ENCODE peak calls at places on chromosome 12, in eight cellular contexts. S, R, O, F, L, V, A and B are unnamed samples. For H3K4me1, the result is how much of the 10 kb centered on the place peaks cover.

GRCh38 chr12:54660320-54660962 is 12.3 kb upstream of the DCD start:
- DNase-seq in V (no peak), L (no peak), A (no peak), O (no peak), F (no peak), R (no peak), S (no peak), B (no peak)

GRCh38 chr12:113899844-113900471 is 66.2 kb downstream of the RBM19 start:
- DNase-seq in F (no peak), S (no peak), V (no peak), A (no peak), L (no peak), O (no peak), R (peak), B (no peak)

GRCh38 chr12:93736640-93737178 is 59.5 kb downstream of the CRADD start:
- DNase-seq in A (no peak), F (no peak), S (no peak), L (no peak), V (no peak), O (no peak), R (no peak), B (no peak)

GRCh38 chr12:6345319-6346071 is 3.6 kb upstream of the TNFRSF1A start:
- DNase-seq in O (peak), F (no peak), V (no peak), L (peak), S (no peak), R (no peak), A (peak), B (no peak)

GRCh38 chr12:95173392-95174251 is 43.6 kb downstream of the FGD6 start:
- DNase-seq in S (peak), L (no peak), R (no peak), V (no peak), F (peak), O (peak), A (peak), B (peak)

GRCh38 chr12:69007166-69007857 is 74.3 kb upstream of the CPM start:
- DNase-seq in O (peak), V (peak), S (no peak), R (peak), L (no peak), F (peak), A (peak), B (peak)

GRCh38 chr12:113154351-113154973 is 4.9 kb downstream of the CFAP73 start:
- DNase-seq in V (no peak), L (no peak), O (no peak), A (peak), S (no peak), R (peak), F (no peak), B (no peak)

GRCh38 chr12:120158351-120158750 is 36.2 kb downstream of the GCN1 start:
- DNase-seq in S (no peak), O (no peak), L (no peak), V (no peak), A (no peak), F (no peak), R (no peak), B (no peak)

GRCh38 chr12:126144603-126145002 is 1079.4 kb downstream of the AACS start:
- DNase-seq in A (no peak), R (no peak), V (no peak), S (no peak), F (no peak), L (no peak), O (no peak), B (no peak)

GRCh38 chr12:3333583-3333982 is 157.4 kb upstream of the PRMT8 start:
- DNase-seq in O (no peak), S (no peak), V (peak), R (peak), L (no peak), A (no peak), F (no peak), B (no peak)

GRCh38 chr12:127355061-127355820 is 911.7 kb upstream of the TMEM132C start:
- DNase-seq in F (no peak), S (no peak), L (no peak), R (peak), V (peak), A (no peak), O (no peak), B (no peak)

GRCh38 chr12:18158774-18159557 is 69.0 kb upstream of the RERGL start:
- DNase-seq in F (no peak), S (no peak), R (peak), O (no peak), V (peak), L (no peak), A (peak), B (peak)

GRCh38 chr12:78951746-78952532 is 87.4 kb downstream of the SYT1 start:
- DNase-seq in R (no peak), O (no peak), L (no peak), F (no peak), A (no peak), S (no peak), V (no peak), B (no peak)

GRCh38 chr12:117897379-117898161 is 71.2 kb downstream of the KSR2 start:
- DNase-seq in S (no peak), O (no peak), L (no peak), R (no peak), V (no peak), F (no peak), A (no peak), B (no peak)

GRCh38 chr12:4006743-4007142 is 133.5 kb upstream of the PARP11 start:
- DNase-seq in A (no peak), F (no peak), O (no peak), L (no peak), V (no peak), R (no peak), S (no peak), B (no peak)

GRCh38 chr12:110249716-110250225 is 31.3 kb upstream of the ATP2A2 start:
- DNase-seq in L (no peak), F (no peak), A (no peak), O (no peak), S (no peak), R (no peak), V (no peak), B (peak)

GRCh38 chr12:110741795-110742717 is 635 bp downstream of the PPP1CC start:
- DNase-seq in R (peak), V (no peak), O (peak), F (no peak), L (no peak), S (no peak), A (peak), B (peak)

GRCh38 chr12:897386-897785 is 52.1 kb downstream of the RAD52 start:
- DNase-seq in R (no peak), V (no peak), L (no peak), S (no peak), O (no peak), A (no peak), F (no peak), B (no peak)

GRCh38 chr12:63151898-63152700 is 1.1 kb upstream of the AVPR1A start:
- DNase-seq in R (peak), O (no peak), F (no peak), L (peak), A (peak), V (peak), S (no peak), B (peak)

GRCh38 chr12:47791351-47791746 is 18.3 kb downstream of the SLC48A1 start:
- DNase-seq in S (no peak), A (no peak), O (no peak), V (no peak), R (no peak), L (no peak), F (no peak), B (no peak)

GRCh38 chr12:47789141-47789540 is 16.1 kb downstream of the SLC48A1 start:
- DNase-seq in R (no peak), A (no peak), O (no peak), F (no peak), L (no peak), S (no peak), V (no peak), B (no peak)

GRCh38 chr12:47789712-47790489 is 16.9 kb downstream of the SLC48A1 start:
- DNase-seq in O (no peak), F (no peak), V (no peak), R (no peak), S (no peak), L (no peak), A (no peak), B (no peak)

GRCh38 chr12:47791874-47792273 is 18.8 kb downstream of the SLC48A1 start:
- DNase-seq in F (no peak), O (no peak), V (no peak), L (no peak), A (no peak), R (no peak), S (no peak), B (no peak)

DNA sequence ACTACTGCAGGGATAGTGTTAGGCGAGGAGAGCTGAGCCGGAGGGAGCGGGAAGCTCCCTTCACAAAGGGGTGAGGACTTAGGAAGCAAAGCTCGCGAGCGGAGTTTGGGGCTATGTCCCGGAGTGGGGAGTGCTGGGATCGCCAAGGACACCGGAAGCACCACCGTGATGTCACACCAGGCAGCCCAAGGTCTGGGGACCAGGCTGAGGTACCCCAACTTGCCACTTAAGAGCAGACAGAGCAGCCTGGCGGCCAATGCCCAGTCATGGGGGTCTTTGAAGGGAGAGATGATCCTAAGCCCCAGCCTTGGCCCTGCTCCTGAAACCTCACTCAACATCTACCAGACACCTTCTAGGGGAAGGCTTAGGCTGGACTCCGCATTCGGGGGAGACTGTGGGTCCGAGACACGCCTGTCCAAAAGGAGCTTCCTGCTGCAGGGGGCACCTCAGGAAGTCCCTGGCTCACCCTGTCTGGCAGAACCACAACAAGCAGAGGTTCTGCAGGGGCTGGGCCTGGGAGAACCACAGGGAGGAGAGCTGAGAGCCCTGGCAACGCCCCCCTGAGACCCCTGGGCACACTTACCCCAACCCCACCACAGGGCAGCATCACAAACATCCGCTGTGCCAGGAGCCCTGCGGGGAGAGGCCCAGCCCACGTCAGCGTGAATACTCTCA is 17.8 kb downstream of the SLC48A1 start:
- DNase-seq in L (no peak), O (no peak), A (no peak), S (no peak), V (no peak), R (no peak), F (no peak), B (no peak)
- H3K4me1 ChIP-seq in L (under half), O (under half), A (under half), S (under half), V (under half), R (under half), F (under half), B (under half)

GRCh38 chr12:123061806-123062205 is 81.3 kb downstream of the ARL6IP4 start:
- DNase-seq in L (no peak), A (no peak), S (no peak), O (no peak), R (no peak), V (no peak), F (no peak), B (no peak)

GRCh38 chr12:123057505-123058265 is 77.2 kb downstream of the ARL6IP4 start:
- DNase-seq in A (no peak), F (peak), S (peak), L (no peak), V (no peak), O (peak), R (no peak), B (no peak)

GRCh38 chr12:123058980-123059379 is 78.5 kb downstream of the ARL6IP4 start:
- DNase-seq in S (peak), A (peak), R (no peak), F (no peak), L (no peak), O (no peak), V (no peak), B (no peak)

GRCh38 chr12:123058471-123058870 is 78.0 kb downstream of the ARL6IP4 start:
- DNase-seq in A (no peak), S (peak), F (no peak), V (no peak), R (no peak), L (no peak), O (peak), B (no peak)

DNA sequence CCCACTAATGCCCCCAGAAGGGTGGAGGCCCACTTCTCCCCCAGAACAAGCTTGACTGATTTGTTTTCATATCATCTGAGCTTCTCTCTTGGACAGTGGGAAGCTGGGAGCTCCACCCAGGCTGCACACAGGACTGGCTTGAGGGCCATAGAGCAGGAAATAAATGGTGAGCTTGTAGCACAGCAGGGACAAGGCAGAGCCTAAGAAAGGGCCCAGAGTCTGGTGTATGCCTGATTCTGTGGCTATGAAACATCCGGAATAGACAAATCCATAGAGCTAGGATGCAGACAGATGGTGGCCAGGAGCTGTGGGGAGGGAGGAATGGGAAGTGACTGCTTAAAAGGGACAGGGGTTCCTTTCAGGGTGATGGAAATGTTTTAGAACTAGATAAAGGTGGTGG is 79.0 kb downstream of the ARL6IP4 start:
- DNase-seq in O (no peak), V (no peak), S (no peak), F (no peak), R (no peak), A (no peak), L (no peak), B (no peak)
- H3K4me1 ChIP-seq in O (under half), V (under half), S (under half), F (under half), R (under half), A (half or more), L (under half), B (under half)

GRCh38 chr12:89692442-89692841 is 16.2 kb downstream of the ATP2B1 start:
- DNase-seq in F (no peak), O (no peak), R (no peak), L (no peak), V (no peak), A (no peak), S (no peak), B (no peak)

GRCh38 chr12:89695100-89695499 is 13.5 kb downstream of the ATP2B1 start:
- DNase-seq in L (no peak), S (no peak), V (no peak), A (peak), R (no peak), F (no peak), O (no peak), B (no peak)

GRCh38 chr12:89693639-89694202 is 14.9 kb downstream of the ATP2B1 start:
- DNase-seq in L (no peak), O (no peak), F (no peak), S (no peak), A (no peak), V (no peak), R (no peak), B (no peak)

GRCh38 chr12:89695830-89696229 is 12.8 kb downstream of the ATP2B1 start:
- DNase-seq in L (no peak), R (no peak), F (no peak), O (no peak), S (no peak), A (no peak), V (no peak), B (no peak)

DNA sequence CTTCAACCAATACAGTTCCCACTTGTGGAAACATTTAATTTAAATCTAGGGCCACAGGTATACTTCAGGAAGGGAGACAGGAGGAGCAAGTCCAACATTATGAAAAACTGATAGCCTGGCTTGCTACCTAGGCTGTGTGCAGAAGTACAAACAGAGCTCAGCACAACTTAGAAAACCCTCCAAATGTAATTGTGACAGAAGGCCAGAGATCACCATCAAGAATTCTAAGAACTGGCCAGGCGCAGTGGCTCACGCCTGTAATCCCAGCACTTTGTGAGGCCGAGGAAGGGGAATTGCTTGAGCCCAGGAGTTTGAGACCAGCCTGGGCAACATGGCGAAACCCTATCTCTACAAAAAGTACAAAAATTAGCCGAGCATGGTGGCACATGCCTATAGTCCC is 14.1 kb downstream of the ATP2B1 start:
- DNase-seq in S (no peak), O (no peak), F (no peak), L (no peak), A (no peak), R (no peak), V (no peak), B (no peak)
- H3K4me1 ChIP-seq in S (under half), O (under half), F (under half), L (under half), A (under half), R (under half), V (under half), B (under half)

GRCh38 chr12:108825205-108825950 is 32.0 kb downstream of the SSH1 start:
- DNase-seq in O (no peak), F (no peak), R (no peak), V (no peak), L (no peak), S (no peak), A (peak), B (no peak)
- H3K4me1 ChIP-seq in O (under half), F (under half), R (under half), V (under half), L (half or more), S (half or more), A (under half), B (under half)

GRCh38 chr12:57169969-57170368 is 22.6 kb upstream of the LRP1-AS start:
- DNase-seq in L (no peak), F (no peak), A (no peak), V (no peak), O (no peak), S (no peak), R (no peak), B (no peak)

GRCh38 chr12:57173089-57173488 is 25.7 kb upstream of the LRP1-AS start:
- DNase-seq in V (peak), S (no peak), R (peak), L (no peak), O (no peak), F (no peak), A (no peak), B (no peak)

GRCh38 chr12:57173683-57174082 is 26.3 kb upstream of the LRP1-AS start:
- DNase-seq in F (no peak), L (no peak), V (no peak), S (no peak), O (no peak), A (no peak), R (no peak), B (no peak)

GRCh38 chr12:57170408-57170807 is 23.0 kb upstream of the LRP1-AS start:
- DNase-seq in A (no peak), S (no peak), R (no peak), V (no peak), O (no peak), F (no peak), L (no peak), B (no peak)

DNA sequence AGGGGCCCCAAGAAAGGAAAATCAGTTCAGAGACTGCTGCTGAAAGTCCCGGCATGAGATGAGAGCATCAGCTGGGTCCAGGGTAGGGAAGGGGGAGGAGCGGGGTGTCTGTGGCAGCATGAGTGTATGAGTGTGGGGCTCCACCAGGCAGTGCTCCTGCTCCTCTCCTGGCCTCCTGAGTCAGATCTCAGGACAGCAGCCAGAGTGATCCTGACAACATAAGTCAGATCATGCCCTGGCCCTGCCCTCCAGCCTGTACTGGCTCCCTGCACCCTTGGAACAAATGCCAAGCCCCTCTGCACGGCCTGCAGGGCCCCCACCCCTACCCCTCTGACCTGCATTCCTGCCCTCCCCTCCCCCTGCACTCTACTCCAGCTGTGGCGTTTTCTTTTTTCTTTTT is 24.2 kb upstream of the LRP1-AS start:
- DNase-seq in S (no peak), O (no peak), A (peak), F (no peak), L (peak), R (no peak), V (no peak), B (no peak)
- H3K4me1 ChIP-seq in S (under half), O (under half), A (under half), F (under half), L (under half), R (under half), V (under half), B (under half)

GRCh38 chr12:12896261-12896660 is 4.9 kb downstream of the GPRC5A start:
- DNase-seq in A (peak), S (no peak), L (no peak), R (no peak), O (no peak), V (no peak), F (no peak), B (no peak)
- H3K4me1 ChIP-seq in A (under half), S (under half), L (half or more), R (under half), O (under half), V (under half), F (under half), B (under half)

DNA sequence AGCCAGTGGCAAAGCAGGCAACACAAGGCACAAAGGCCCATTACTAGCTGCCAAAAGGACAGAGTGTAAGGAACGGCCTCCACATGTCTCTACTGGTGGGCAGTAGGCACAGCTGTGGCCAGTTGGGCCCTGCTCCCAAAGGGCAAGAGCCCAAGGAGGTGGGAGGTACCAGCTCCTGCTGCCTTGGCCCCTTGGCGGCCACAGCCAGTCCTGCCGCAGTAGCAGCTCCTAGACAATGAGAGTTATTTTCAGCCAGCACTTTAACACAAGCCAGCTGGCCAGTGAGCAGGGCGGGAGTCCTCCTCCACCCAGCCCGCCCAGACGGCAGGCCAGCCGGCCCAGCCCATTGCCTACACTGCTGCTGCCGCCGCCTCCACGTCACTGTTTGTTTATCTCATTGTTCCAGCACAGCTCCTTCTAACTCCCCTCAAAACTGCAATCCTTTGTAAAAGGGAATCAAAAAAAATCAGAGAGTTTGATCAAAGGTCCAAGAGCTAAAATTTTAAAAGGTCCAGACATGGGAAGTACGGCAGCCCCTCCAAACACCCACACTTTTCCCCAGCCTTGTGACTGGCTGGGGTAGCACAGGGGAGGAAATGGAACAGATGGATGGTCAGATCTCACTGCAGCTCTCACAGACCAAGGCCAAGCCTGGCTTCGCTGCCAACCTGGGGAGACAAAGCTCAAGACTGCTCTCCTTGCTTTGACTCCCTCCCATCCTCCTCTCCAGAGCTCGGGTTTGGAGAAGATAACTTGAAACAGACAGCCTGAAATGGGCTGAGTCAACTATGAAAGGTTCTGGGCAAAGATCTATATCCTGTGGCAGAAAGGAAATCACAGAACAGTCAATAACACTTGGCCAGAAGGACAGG is 33.5 kb downstream of the FMNL3 start:
- DNase-seq in S (peak), F (peak), R (peak), V (peak), O (peak), A (peak), L (peak), B (peak)
- H3K4me1 ChIP-seq in S (half or more), F (under half), R (under half), V (under half), O (under half), A (under half), L (half or more), B (under half)

GRCh38 chr12:46154221-46154975 is 114.4 kb downstream of the SLC38A1 start:
- DNase-seq in F (no peak), V (no peak), O (no peak), S (no peak), L (no peak), R (no peak), A (peak), B (no peak)
- H3K4me1 ChIP-seq in F (under half), V (under half), O (under half), S (under half), L (under half), R (under half), A (under half), B (under half)